ENCODE peak calls at places on chromosomes 13 and 19, in six cellular contexts. J is gastrocnemius medialis, C is Caco-2, E is thyroid gland, Y is A549, F is fibroblast of lung. T is an unnamed sample.

GRCh38 chr19:41792513-41793413 is 3.6 kb upstream of the CEACAM3 start:
- DNase-seq in F (peak), Y (peak), J (no peak), C (no peak), E (peak), T (peak)

GRCh38 chr19:21158523-21159135 is 16.8 kb downstream of the ZNF431 start:
- DNase-seq in F (peak), Y (no peak), C (no peak), J (no peak), E (no peak), T (no peak)

GRCh38 chr19:38684078-38684861 is 36.8 kb downstream of the ACTN4 start:
- DNase-seq in Y (peak), C (peak), F (peak), E (peak), J (peak), T (peak)

GRCh38 chr19:37907735-37908066 is 693 bp downstream of the SIPA1L3 start:
- DNase-seq in E (no peak), C (no peak), J (no peak), F (no peak), Y (no peak), T (no peak)

GRCh38 chr19:2534374-2535050 is 58.6 kb downstream of the GADD45B start:
- DNase-seq in E (no peak), J (no peak), Y (no peak), F (no peak), C (no peak), T (no peak)

GRCh38 chr13:24112791-24113190 is 47.7 kb upstream of the SPATA13 start:
- DNase-seq in F (peak), J (no peak), E (no peak), C (no peak), Y (no peak), T (no peak)

GRCh38 chr13:53131361-53131760 is 102.7 kb downstream of the OLFM4 start:
- DNase-seq in F (no peak), C (no peak), E (no peak), J (no peak), Y (no peak), T (no peak)

GRCh38 chr19:35708391-35708790 is 4.0 kb downstream of the ZBTB32 start:
- DNase-seq in E (no peak), J (no peak), C (no peak), Y (no peak), F (no peak), T (no peak)

GRCh38 chr13:77779461-77780272 is 82.2 kb downstream of the SLAIN1 start:
- DNase-seq in F (peak), E (peak), Y (peak), C (no peak), J (no peak), T (peak)

DNA sequence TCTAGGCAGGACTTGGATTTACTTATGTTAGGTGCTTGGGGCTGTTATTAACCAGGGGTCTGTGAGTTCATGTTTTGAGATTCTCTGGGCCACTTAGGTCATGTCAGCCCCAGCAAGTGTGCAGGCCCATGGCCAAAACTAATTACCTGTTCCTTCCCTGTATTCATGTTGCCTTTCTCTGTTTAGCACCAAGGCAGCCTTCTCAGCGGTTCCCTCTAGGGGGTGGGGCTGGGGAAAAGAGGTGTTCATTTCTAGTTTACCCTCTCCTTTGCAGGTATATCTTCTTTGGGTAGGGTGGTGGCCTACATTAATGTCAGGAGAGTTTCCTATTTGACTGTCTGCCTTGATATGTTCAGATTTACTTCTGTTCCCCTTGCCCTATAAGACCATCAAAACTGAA is 61.7 kb downstream of the PDS5B start:
- DNase-seq in F (no peak), C (no peak), E (no peak), Y (no peak), J (no peak), T (no peak)
- TF ChIP-seq CTCF in F (no peak), C (no peak), E (no peak), Y (no peak), J (no peak), T (no peak)

DNA sequence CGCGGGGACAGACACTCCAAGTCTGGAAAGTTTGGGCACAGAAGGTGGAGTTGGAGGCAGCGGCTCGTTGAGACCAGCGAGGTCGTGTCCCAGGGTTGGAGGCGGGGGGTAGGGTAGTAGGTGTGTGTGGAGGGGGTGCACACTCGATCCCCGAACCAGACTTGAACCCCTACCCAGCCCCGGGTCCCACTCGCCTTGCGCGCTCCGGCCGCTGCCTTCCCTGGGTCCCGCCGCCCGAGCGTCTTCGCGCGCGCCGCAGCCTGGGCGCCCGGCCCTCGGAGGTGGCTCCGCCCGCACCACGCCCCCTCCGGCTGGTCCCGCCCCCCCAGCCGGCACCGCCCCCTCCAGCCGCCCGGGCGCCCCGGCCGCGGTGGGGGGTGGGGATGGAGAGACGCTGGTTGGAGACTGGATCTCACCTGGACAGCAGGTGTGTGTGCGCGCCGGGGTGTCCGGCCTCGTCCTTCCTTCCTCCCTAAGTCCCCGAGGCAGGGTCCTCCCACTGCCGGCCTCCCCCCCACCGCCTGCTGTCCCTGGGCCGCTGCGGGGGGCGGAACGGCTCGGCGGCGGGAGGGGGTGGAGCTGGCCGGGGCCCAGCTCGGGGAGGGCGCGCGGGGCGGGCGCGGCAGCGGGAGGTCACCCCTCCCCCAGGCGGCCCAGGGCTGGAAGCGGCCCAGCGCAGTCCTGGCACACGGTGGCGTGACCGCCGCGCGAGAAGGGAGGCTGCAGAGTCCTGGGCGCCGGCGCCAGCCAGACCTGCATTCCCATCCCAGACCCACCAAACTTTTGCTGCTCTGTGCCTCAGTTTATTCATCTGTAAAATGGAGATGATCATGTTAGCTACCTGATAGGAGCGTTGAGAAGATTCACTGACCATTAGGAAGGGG is at the start of gene KANK2:
- DNase-seq in J (peak), E (peak), C (peak), F (peak), Y (peak), T (peak)
- TF ChIP-seq CTCF in J (no peak), E (no peak), C (no peak), F (no peak), Y (peak), T (no peak)

GRCh38 chr19:4676955-4677731 is 7.0 kb upstream of the MYDGF start:
- DNase-seq in J (no peak), C (peak), Y (no peak), E (peak), F (peak), T (peak)
- TF ChIP-seq CTCF in J (peak), C (peak), Y (peak), E (no peak), F (peak), T (peak)

GRCh38 chr13:34207334-34207733 is 389.4 kb downstream of the RFC3 start:
- DNase-seq in C (peak), Y (peak), F (peak), J (no peak), E (no peak), T (no peak)
- TF ChIP-seq CTCF in C (no peak), Y (no peak), F (no peak), J (no peak), E (no peak), T (no peak)

DNA sequence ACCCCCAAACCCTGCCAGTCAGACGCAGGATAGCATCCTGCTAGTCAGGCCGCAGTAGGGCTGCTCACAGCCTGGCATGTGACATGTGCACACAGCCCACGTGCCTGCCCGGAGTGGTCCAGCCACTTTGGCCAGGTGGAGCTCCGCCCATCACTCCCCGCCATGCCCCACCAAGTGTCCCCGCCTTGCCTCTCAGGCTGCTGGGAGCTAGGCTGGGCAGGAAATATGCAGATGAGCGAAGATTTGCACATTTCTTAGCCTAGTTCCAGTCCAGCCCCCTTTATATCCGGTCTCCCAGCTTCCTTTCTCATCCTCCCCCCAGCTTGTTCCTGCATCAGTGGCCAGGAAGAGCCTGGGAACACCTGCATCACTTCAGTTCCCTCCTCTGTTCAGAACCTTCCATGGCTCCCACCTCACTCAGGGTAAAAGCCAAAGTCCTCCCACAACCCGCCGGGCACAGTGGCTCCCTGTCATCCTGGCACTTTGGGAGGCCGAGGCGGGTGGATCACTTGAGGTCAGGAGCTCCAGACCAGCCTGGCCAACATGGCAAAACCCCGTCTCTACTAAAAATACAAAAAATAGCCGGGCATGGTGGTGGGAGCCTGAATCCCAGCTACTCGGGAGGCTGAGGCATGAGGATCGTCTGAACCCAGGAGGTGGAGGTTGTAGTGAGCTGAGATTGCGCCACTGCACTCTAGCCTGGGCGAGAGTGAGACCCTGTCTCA is 2.3 kb upstream of the DOCK6 start:
- DNase-seq in E (peak), F (no peak), Y (no peak), J (no peak), C (peak), T (peak)
- TF ChIP-seq CTCF in E (no peak), F (no peak), Y (no peak), J (no peak), C (no peak), T (no peak)

GRCh38 chr19:49530708-49531107 is 2.9 kb downstream of the RCN3 start:
- DNase-seq in F (no peak), J (no peak), Y (no peak), C (no peak), E (no peak), T (no peak)

GRCh38 chr19:49536921-49537462 is 9.2 kb downstream of the RCN3 start:
- DNase-seq in J (no peak), C (no peak), E (no peak), F (no peak), Y (no peak), T (no peak)

GRCh38 chr19:49533551-49534488 is 6.0 kb downstream of the RCN3 start:
- DNase-seq in E (peak), J (peak), Y (peak), F (peak), C (no peak), T (peak)

GRCh38 chr19:49538643-49539042 is 10.8 kb downstream of the RCN3 start:
- DNase-seq in F (no peak), C (no peak), Y (no peak), E (no peak), J (no peak), T (no peak)

GRCh38 chr19:49534632-49535385 is 7.0 kb downstream of the RCN3 start:
- DNase-seq in J (no peak), C (no peak), Y (no peak), F (no peak), E (no peak), T (peak)
- TF ChIP-seq CTCF in J (no peak), C (no peak), Y (no peak), F (no peak), E (no peak), T (no peak)